ENCODE peak calls at places on chromosomes 6 and 20, in seven cellular contexts. One of them, this sample, is unnamed.

GRCh38 chr20:10848810-10849370 is 175.1 kb upstream of the JAG1 start:
- DNase-seq in psoas muscle: no peak
- DNase-seq in CD8-positive, alpha-beta memory T cell: no peak
- DNase-seq in pancreas: no peak
- DNase-seq in neuronal stem cell: peak; percentile 24
- DNase-seq in CD8-positive, alpha-beta T cell: no peak
- DNase-seq in effector memory CD4-positive, alpha-beta T cell: no peak
- DNase-seq in this sample: no peak

GRCh38 chr6:112563368-112563767 is 216.2 kb downstream of the RFPL4B start:
- DNase-seq in neuronal stem cell: peak; percentile 24
- DNase-seq in psoas muscle: no peak
- DNase-seq in effector memory CD4-positive, alpha-beta T cell: no peak
- DNase-seq in CD8-positive, alpha-beta memory T cell: no peak
- DNase-seq in pancreas: no peak
- DNase-seq in CD8-positive, alpha-beta T cell: no peak
- DNase-seq in this sample: no peak

GRCh38 chr6:168574699-168575195 is 133.8 kb downstream of the SMOC2 start:
- DNase-seq in psoas muscle: peak; percentile 31
- DNase-seq in CD8-positive, alpha-beta memory T cell: no peak
- DNase-seq in neuronal stem cell: no peak
- DNase-seq in pancreas: no peak
- DNase-seq in CD8-positive, alpha-beta T cell: no peak
- DNase-seq in effector memory CD4-positive, alpha-beta T cell: no peak
- DNase-seq in this sample: no peak

GRCh38 chr20:61752576-61752975 is 313.1 kb downstream of the TAF4 start:
- DNase-seq in pancreas: no peak
- DNase-seq in CD8-positive, alpha-beta memory T cell: no peak
- DNase-seq in effector memory CD4-positive, alpha-beta T cell: no peak
- DNase-seq in CD8-positive, alpha-beta T cell: no peak
- DNase-seq in psoas muscle: no peak
- DNase-seq in neuronal stem cell: no peak
- DNase-seq in this sample: no peak

GRCh38 chr20:25052255-25053206 is 5.4 kb downstream of the ACSS1 start:
- DNase-seq in pancreas: no peak
- DNase-seq in neuronal stem cell: no peak
- DNase-seq in effector memory CD4-positive, alpha-beta T cell: no peak
- DNase-seq in CD8-positive, alpha-beta T cell: no peak
- DNase-seq in psoas muscle: no peak
- DNase-seq in CD8-positive, alpha-beta memory T cell: no peak
- DNase-seq in this sample: no peak

GRCh38 chr6:101163611-101164010 is 229.9 kb upstream of the GRIK2 start:
- DNase-seq in psoas muscle: no peak
- DNase-seq in CD8-positive, alpha-beta T cell: no peak
- DNase-seq in pancreas: no peak
- DNase-seq in effector memory CD4-positive, alpha-beta T cell: no peak
- DNase-seq in neuronal stem cell: no peak
- DNase-seq in CD8-positive, alpha-beta memory T cell: no peak
- DNase-seq in this sample: no peak

GRCh38 chr20:1463971-1464570 is 2.6 kb downstream of the NSFL1C start:
- DNase-seq in neuronal stem cell: no peak
- DNase-seq in CD8-positive, alpha-beta T cell: no peak
- DNase-seq in pancreas: no peak
- DNase-seq in CD8-positive, alpha-beta memory T cell: no peak
- DNase-seq in psoas muscle: no peak
- DNase-seq in effector memory CD4-positive, alpha-beta T cell: no peak
- DNase-seq in this sample: no peak

GRCh38 chr20:42179768-42180167 is 561.6 kb upstream of the CHD6 start:
- DNase-seq in neuronal stem cell: peak; percentile 36
- DNase-seq in pancreas: no peak
- DNase-seq in psoas muscle: no peak
- DNase-seq in effector memory CD4-positive, alpha-beta T cell: no peak
- DNase-seq in CD8-positive, alpha-beta T cell: no peak
- DNase-seq in CD8-positive, alpha-beta memory T cell: no peak
- DNase-seq in this sample: no peak

GRCh38 chr6:17054647-17055046 is 47.2 kb upstream of the STMND1 start:
- DNase-seq in CD8-positive, alpha-beta memory T cell: no peak
- DNase-seq in pancreas: no peak
- DNase-seq in CD8-positive, alpha-beta T cell: no peak
- DNase-seq in neuronal stem cell: no peak
- DNase-seq in effector memory CD4-positive, alpha-beta T cell: no peak
- DNase-seq in psoas muscle: no peak
- DNase-seq in this sample: no peak

GRCh38 chr6:17059022-17059421 is 42.8 kb upstream of the STMND1 start:
- DNase-seq in CD8-positive, alpha-beta T cell: no peak
- DNase-seq in psoas muscle: no peak
- DNase-seq in pancreas: no peak
- DNase-seq in CD8-positive, alpha-beta memory T cell: no peak
- DNase-seq in neuronal stem cell: no peak
- DNase-seq in effector memory CD4-positive, alpha-beta T cell: no peak
- DNase-seq in this sample: no peak

GRCh38 chr6:17058550-17058949 is 43.3 kb upstream of the STMND1 start:
- DNase-seq in effector memory CD4-positive, alpha-beta T cell: no peak
- DNase-seq in neuronal stem cell: no peak
- DNase-seq in psoas muscle: no peak
- DNase-seq in pancreas: no peak
- DNase-seq in CD8-positive, alpha-beta memory T cell: no peak
- DNase-seq in CD8-positive, alpha-beta T cell: no peak
- DNase-seq in this sample: no peak

GRCh38 chr6:17059820-17060219 is 42.0 kb upstream of the STMND1 start:
- DNase-seq in pancreas: no peak
- DNase-seq in CD8-positive, alpha-beta memory T cell: no peak
- DNase-seq in effector memory CD4-positive, alpha-beta T cell: no peak
- DNase-seq in CD8-positive, alpha-beta T cell: no peak
- DNase-seq in neuronal stem cell: no peak
- DNase-seq in psoas muscle: no peak
- DNase-seq in this sample: no peak

GRCh38 chr6:17057322-17057721 is 44.5 kb upstream of the STMND1 start:
- DNase-seq in pancreas: no peak
- DNase-seq in effector memory CD4-positive, alpha-beta T cell: no peak
- DNase-seq in neuronal stem cell: no peak
- DNase-seq in psoas muscle: no peak
- DNase-seq in CD8-positive, alpha-beta memory T cell: no peak
- DNase-seq in CD8-positive, alpha-beta T cell: no peak
- DNase-seq in this sample: no peak
- H3K4me3 ChIP-seq in pancreas: no peak overlapping the region
- H3K4me3 ChIP-seq in effector memory CD4-positive, alpha-beta T cell: no peak overlapping the region
- H3K4me3 ChIP-seq in neuronal stem cell: no peak overlapping the region
- H3K4me3 ChIP-seq in psoas muscle: no peak overlapping the region
- H3K4me3 ChIP-seq in CD8-positive, alpha-beta memory T cell: no peak overlapping the region
- H3K4me3 ChIP-seq in CD8-positive, alpha-beta T cell: no peak overlapping the region
- H3K4me3 ChIP-seq in this sample: no peak overlapping the region

GRCh38 chr6:35585688-35586087 is 73.0 kb upstream of the TULP1 start:
- DNase-seq in effector memory CD4-positive, alpha-beta T cell: no peak
- DNase-seq in psoas muscle: no peak
- DNase-seq in pancreas: no peak
- DNase-seq in neuronal stem cell: no peak
- DNase-seq in CD8-positive, alpha-beta T cell: no peak
- DNase-seq in CD8-positive, alpha-beta memory T cell: no peak
- DNase-seq in this sample: no peak

GRCh38 chr6:35586542-35586941 is 73.8 kb upstream of the TULP1 start:
- DNase-seq in effector memory CD4-positive, alpha-beta T cell: no peak
- DNase-seq in neuronal stem cell: no peak
- DNase-seq in CD8-positive, alpha-beta T cell: no peak
- DNase-seq in CD8-positive, alpha-beta memory T cell: no peak
- DNase-seq in psoas muscle: no peak
- DNase-seq in pancreas: no peak
- DNase-seq in this sample: no peak

GRCh38 chr6:35581633-35582032 is 68.9 kb upstream of the TULP1 start:
- DNase-seq in pancreas: no peak
- DNase-seq in psoas muscle: no peak
- DNase-seq in neuronal stem cell: no peak
- DNase-seq in CD8-positive, alpha-beta T cell: no peak
- DNase-seq in effector memory CD4-positive, alpha-beta T cell: no peak
- DNase-seq in CD8-positive, alpha-beta memory T cell: no peak
- DNase-seq in this sample: no peak

GRCh38 chr6:35582315-35582714 is 69.6 kb upstream of the TULP1 start:
- DNase-seq in psoas muscle: no peak
- DNase-seq in neuronal stem cell: no peak
- DNase-seq in effector memory CD4-positive, alpha-beta T cell: no peak
- DNase-seq in CD8-positive, alpha-beta memory T cell: no peak
- DNase-seq in CD8-positive, alpha-beta T cell: no peak
- DNase-seq in pancreas: no peak
- DNase-seq in this sample: no peak

DNA sequence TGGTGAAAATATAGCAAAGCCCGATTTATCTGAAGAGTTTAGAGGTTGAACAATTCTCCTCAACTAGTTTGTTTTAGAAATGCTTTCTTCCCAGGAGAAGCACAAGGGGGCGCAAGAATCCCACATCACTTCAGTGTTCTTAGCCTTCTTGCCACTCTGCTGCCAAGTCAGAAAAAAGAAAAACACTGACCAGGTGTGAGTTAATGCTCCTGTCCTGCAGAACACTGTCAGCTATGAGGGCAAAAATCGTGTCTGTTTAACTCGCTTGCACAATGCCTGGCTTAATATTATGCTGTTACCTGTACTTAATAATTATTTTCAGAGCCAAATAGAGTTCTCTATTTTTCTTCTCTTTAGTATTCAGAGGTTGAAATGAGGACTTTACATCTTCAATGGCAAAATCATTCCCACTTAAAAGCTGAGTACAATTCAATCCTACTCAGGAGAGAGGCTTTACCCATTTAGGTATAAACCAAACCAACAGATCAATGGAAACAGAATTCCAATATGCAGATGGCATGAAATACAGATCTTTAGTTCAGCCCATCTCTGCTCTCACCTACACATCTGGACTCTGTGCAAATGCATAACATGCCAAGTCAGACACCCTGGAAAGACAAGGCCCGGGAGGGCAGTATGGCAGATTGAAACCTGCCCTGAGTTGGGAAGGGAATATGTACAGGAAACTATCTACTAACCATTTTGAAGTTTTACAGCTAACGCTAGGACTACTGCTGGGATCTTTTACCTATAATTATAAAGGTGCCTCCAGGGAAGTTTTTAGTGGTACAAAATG is 71.4 kb upstream of the TULP1 start:
- DNase-seq in effector memory CD4-positive, alpha-beta T cell: peak; percentile 48
- DNase-seq in pancreas: no peak
- DNase-seq in psoas muscle: peak; percentile 42
- DNase-seq in CD8-positive, alpha-beta memory T cell: peak; percentile 60
- DNase-seq in neuronal stem cell: peak; percentile 66
- DNase-seq in CD8-positive, alpha-beta T cell: peak; percentile 78
- DNase-seq in this sample: peak; percentile 15
- H3K36me3 ChIP-seq in effector memory CD4-positive, alpha-beta T cell: peaks cover 26% of the 10 kb centered on the region
- H3K36me3 ChIP-seq in pancreas: peaks cover 6% of the 10 kb centered on the region
- H3K36me3 ChIP-seq in psoas muscle: peaks cover 16% of the 10 kb centered on the region
- H3K36me3 ChIP-seq in CD8-positive, alpha-beta memory T cell: peaks cover 28% of the 10 kb centered on the region
- H3K36me3 ChIP-seq in neuronal stem cell: no peaks in the 10 kb centered on the region
- H3K36me3 ChIP-seq in CD8-positive, alpha-beta T cell: peaks cover 12% of the 10 kb centered on the region
- H3K36me3 ChIP-seq in this sample: no peaks in the 10 kb centered on the region

GRCh38 chr6:118651282-118652050 is at the start of gene CEP85L:
- DNase-seq in CD8-positive, alpha-beta T cell: peak; percentile 88
- DNase-seq in pancreas: peak; percentile 95
- DNase-seq in effector memory CD4-positive, alpha-beta T cell: peak; percentile 85
- DNase-seq in psoas muscle: peak; percentile 94
- DNase-seq in neuronal stem cell: peak; percentile 92
- DNase-seq in CD8-positive, alpha-beta memory T cell: peak; percentile 87
- DNase-seq in this sample: peak; percentile 92

GRCh38 chr6:118649918-118650499 is 1.4 kb downstream of the CEP85L start:
- DNase-seq in psoas muscle: no peak
- DNase-seq in pancreas: no peak
- DNase-seq in neuronal stem cell: no peak
- DNase-seq in CD8-positive, alpha-beta memory T cell: no peak
- DNase-seq in effector memory CD4-positive, alpha-beta T cell: no peak
- DNase-seq in CD8-positive, alpha-beta T cell: no peak
- DNase-seq in this sample: no peak

GRCh38 chr6:118650500-118651281 is 700 bp downstream of the CEP85L start:
- DNase-seq in CD8-positive, alpha-beta T cell: peak; percentile 44
- DNase-seq in psoas muscle: peak; percentile 55
- DNase-seq in CD8-positive, alpha-beta memory T cell: peak; percentile 43
- DNase-seq in effector memory CD4-positive, alpha-beta T cell: peak; percentile 21
- DNase-seq in pancreas: peak; percentile 85
- DNase-seq in neuronal stem cell: peak; percentile 48
- DNase-seq in this sample: peak; percentile 72

GRCh38 chr6:118646977-118647376 is 4.4 kb downstream of the CEP85L start:
- DNase-seq in effector memory CD4-positive, alpha-beta T cell: no peak
- DNase-seq in CD8-positive, alpha-beta memory T cell: no peak
- DNase-seq in pancreas: no peak
- DNase-seq in CD8-positive, alpha-beta T cell: no peak
- DNase-seq in neuronal stem cell: no peak
- DNase-seq in psoas muscle: no peak
- DNase-seq in this sample: no peak

DNA sequence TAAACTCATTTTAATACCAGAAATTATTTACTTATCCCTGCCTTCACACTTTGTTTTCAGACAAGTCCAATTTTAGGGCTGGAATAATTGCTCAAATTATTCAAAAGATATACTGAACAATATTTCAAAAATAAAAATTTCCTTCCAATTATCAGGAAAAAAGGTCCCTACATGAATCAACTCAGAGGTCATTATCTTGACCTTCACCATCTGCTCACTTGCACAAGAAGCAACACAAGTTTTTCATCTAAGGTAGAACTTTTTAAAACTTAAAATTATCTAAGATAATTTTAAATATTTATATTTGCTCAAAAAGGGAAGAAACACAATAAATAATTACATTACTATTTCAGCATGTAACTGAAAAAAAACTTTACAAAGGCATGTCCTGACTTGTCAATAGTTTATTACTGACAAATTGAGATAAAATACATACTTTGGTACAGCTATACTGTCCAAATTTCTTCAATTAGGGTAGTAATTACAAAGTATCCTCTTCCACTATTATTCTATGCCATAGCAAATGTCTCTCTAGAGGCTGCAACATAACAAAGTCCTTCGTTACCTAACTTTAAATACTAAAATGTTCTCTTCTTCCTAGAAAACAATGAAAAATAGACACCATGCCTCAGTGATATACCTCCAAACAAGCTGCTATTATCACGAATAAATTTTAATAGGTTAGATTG is 2.4 kb downstream of the CEP85L start:
- DNase-seq in effector memory CD4-positive, alpha-beta T cell: no peak
- DNase-seq in CD8-positive, alpha-beta T cell: no peak
- DNase-seq in pancreas: no peak
- DNase-seq in CD8-positive, alpha-beta memory T cell: no peak
- DNase-seq in neuronal stem cell: no peak
- DNase-seq in psoas muscle: no peak
- DNase-seq in this sample: no peak
- H3K4me3 ChIP-seq in effector memory CD4-positive, alpha-beta T cell: peak overlapping the region; percentile 11
- H3K4me3 ChIP-seq in CD8-positive, alpha-beta T cell: no peak overlapping the region
- H3K4me3 ChIP-seq in pancreas: no peak overlapping the region
- H3K4me3 ChIP-seq in CD8-positive, alpha-beta memory T cell: no peak overlapping the region
- H3K4me3 ChIP-seq in neuronal stem cell: no peak overlapping the region
- H3K4me3 ChIP-seq in psoas muscle: peak overlapping the region; percentile 97
- H3K4me3 ChIP-seq in this sample: peak overlapping the region; percentile 48

DNA sequence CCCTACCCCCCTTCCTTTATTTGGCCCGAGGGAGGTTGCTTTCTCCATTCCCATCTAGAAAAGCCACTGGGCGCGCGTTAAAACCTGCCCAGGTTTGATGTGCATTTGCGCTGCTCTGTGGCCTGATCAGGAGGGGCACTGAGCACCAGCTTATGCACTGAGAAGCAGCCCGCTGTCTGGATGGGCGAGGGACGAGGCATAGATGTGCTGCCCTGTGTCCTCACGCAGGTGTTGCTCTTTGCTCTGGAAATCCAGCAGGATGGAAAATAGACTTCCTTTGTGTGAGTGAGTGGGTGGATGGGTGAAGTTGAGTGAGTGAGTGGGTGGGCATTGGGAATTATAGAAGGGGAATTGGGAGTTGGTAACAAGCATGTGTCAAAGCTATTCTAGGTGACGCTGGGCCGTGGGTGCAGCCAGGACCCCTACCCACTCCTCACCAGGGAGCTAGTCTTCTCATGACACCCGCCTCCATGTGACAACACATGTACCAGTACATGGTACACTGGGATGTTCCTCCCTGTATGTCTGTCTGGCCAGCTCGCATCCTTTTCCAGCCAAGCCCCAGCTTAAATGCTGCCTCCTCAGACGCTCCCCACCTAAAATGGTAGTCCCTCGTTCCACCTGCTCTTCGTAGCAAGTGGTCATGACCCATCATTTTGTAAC is 162.6 kb downstream of the DTNBP1 start:
- DNase-seq in psoas muscle: no peak
- DNase-seq in CD8-positive, alpha-beta memory T cell: no peak
- DNase-seq in pancreas: peak; percentile 20
- DNase-seq in neuronal stem cell: no peak
- DNase-seq in CD8-positive, alpha-beta T cell: no peak
- DNase-seq in effector memory CD4-positive, alpha-beta T cell: no peak
- DNase-seq in this sample: no peak
- H3K36me3 ChIP-seq in psoas muscle: no peaks in the 10 kb centered on the region
- H3K36me3 ChIP-seq in CD8-positive, alpha-beta memory T cell: peaks cover 41% of the 10 kb centered on the region
- H3K36me3 ChIP-seq in pancreas: no peaks in the 10 kb centered on the region
- H3K36me3 ChIP-seq in neuronal stem cell: peaks cover 39% of the 10 kb centered on the region
- H3K36me3 ChIP-seq in CD8-positive, alpha-beta T cell: peaks cover 28% of the 10 kb centered on the region
- H3K36me3 ChIP-seq in effector memory CD4-positive, alpha-beta T cell: peaks cover 64% of the 10 kb centered on the region
- H3K36me3 ChIP-seq in this sample: peaks cover 21% of the 10 kb centered on the region